ENCODE peak calls at places on chromosomes 13 and 19, in seven cellular contexts. One of them, this sample, is unnamed.

GRCh38 chr13:114067381-114067885 is 65.0 kb downstream of the RASA3 start:
- DNase-seq in GM20000: peak
- DNase-seq in AG04450: no peak
- DNase-seq in fibroblast of villous mesenchyme: peak
- DNase-seq in amygdala: no peak
- DNase-seq in left ventricle myocardium inferior: no peak
- DNase-seq in stomach: no peak
- DNase-seq in this sample: no peak

GRCh38 chr19:50459067-50459456 is 17.2 kb upstream of the EMC10 start:
- DNase-seq in amygdala: no peak
- DNase-seq in AG04450: no peak
- DNase-seq in fibroblast of villous mesenchyme: no peak
- DNase-seq in left ventricle myocardium inferior: no peak
- DNase-seq in stomach: no peak
- DNase-seq in GM20000: no peak
- DNase-seq in this sample: no peak

GRCh38 chr13:31361673-31362072 is 161.9 kb downstream of the B3GLCT start:
- DNase-seq in AG04450: no peak
- DNase-seq in amygdala: no peak
- DNase-seq in fibroblast of villous mesenchyme: peak
- DNase-seq in stomach: no peak
- DNase-seq in left ventricle myocardium inferior: no peak
- DNase-seq in GM20000: no peak
- DNase-seq in this sample: no peak

GRCh38 chr19:5156231-5156986 is 184.2 kb downstream of the PTPRS start:
- DNase-seq in amygdala: no peak
- DNase-seq in GM20000: no peak
- DNase-seq in fibroblast of villous mesenchyme: peak
- DNase-seq in left ventricle myocardium inferior: no peak
- DNase-seq in AG04450: no peak
- DNase-seq in stomach: no peak
- DNase-seq in this sample: no peak

GRCh38 chr19:6362024-6362344 is 653 bp downstream of the CLPP start:
- DNase-seq in GM20000: no peak
- DNase-seq in left ventricle myocardium inferior: no peak
- DNase-seq in AG04450: no peak
- DNase-seq in fibroblast of villous mesenchyme: peak
- DNase-seq in amygdala: no peak
- DNase-seq in stomach: peak
- DNase-seq in this sample: no peak

GRCh38 chr13:110388141-110388943 is 81.3 kb downstream of the COL4A2 start:
- DNase-seq in amygdala: no peak
- DNase-seq in stomach: no peak
- DNase-seq in GM20000: no peak
- DNase-seq in AG04450: no peak
- DNase-seq in fibroblast of villous mesenchyme: peak
- DNase-seq in left ventricle myocardium inferior: no peak
- DNase-seq in this sample: no peak

GRCh38 chr13:90792335-90792734 is 555.2 kb upstream of the MIR17HG start:
- DNase-seq in fibroblast of villous mesenchyme: no peak
- DNase-seq in left ventricle myocardium inferior: no peak
- DNase-seq in AG04450: no peak
- DNase-seq in amygdala: no peak
- DNase-seq in stomach: no peak
- DNase-seq in GM20000: no peak
- DNase-seq in this sample: no peak

GRCh38 chr13:24618219-24618955 is 61.8 kb upstream of the ATP12A start:
- DNase-seq in AG04450: no peak
- DNase-seq in fibroblast of villous mesenchyme: no peak
- DNase-seq in GM20000: peak
- DNase-seq in stomach: peak
- DNase-seq in amygdala: no peak
- DNase-seq in left ventricle myocardium inferior: no peak
- DNase-seq in this sample: no peak

GRCh38 chr19:49056101-49056901 is 1.2 kb downstream of the CGB7 start:
- DNase-seq in GM20000: peak
- DNase-seq in fibroblast of villous mesenchyme: peak
- DNase-seq in stomach: peak
- DNase-seq in AG04450: no peak
- DNase-seq in left ventricle myocardium inferior: peak
- DNase-seq in amygdala: no peak
- DNase-seq in this sample: no peak

GRCh38 chr19:17806945-17807344 is 12.0 kb downstream of the B3GNT3 start:
- DNase-seq in AG04450: no peak
- DNase-seq in fibroblast of villous mesenchyme: no peak
- DNase-seq in stomach: no peak
- DNase-seq in GM20000: no peak
- DNase-seq in left ventricle myocardium inferior: no peak
- DNase-seq in amygdala: no peak
- DNase-seq in this sample: no peak

GRCh38 chr13:98842858-98843481 is 90.5 kb upstream of the SLC15A1 start:
- DNase-seq in left ventricle myocardium inferior: peak
- DNase-seq in fibroblast of villous mesenchyme: peak
- DNase-seq in AG04450: peak
- DNase-seq in stomach: peak
- DNase-seq in GM20000: peak
- DNase-seq in amygdala: peak
- DNase-seq in this sample: peak

GRCh38 chr13:87344176-87344575 is 327.0 kb upstream of the SLITRK5 start:
- DNase-seq in GM20000: no peak
- DNase-seq in AG04450: no peak
- DNase-seq in stomach: no peak
- DNase-seq in amygdala: no peak
- DNase-seq in left ventricle myocardium inferior: no peak
- DNase-seq in fibroblast of villous mesenchyme: no peak
- DNase-seq in this sample: no peak

GRCh38 chr13:69324109-69324886 is 783.3 kb upstream of the ATXN8OS start:
- DNase-seq in fibroblast of villous mesenchyme: no peak
- DNase-seq in amygdala: no peak
- DNase-seq in GM20000: no peak
- DNase-seq in AG04450: no peak
- DNase-seq in stomach: no peak
- DNase-seq in left ventricle myocardium inferior: no peak
- DNase-seq in this sample: no peak

GRCh38 chr19:35995655-35995993 is 636 bp downstream of the SDHAF1 start:
- DNase-seq in stomach: no peak
- DNase-seq in GM20000: peak
- DNase-seq in AG04450: no peak
- DNase-seq in left ventricle myocardium inferior: peak
- DNase-seq in fibroblast of villous mesenchyme: peak
- DNase-seq in amygdala: no peak
- DNase-seq in this sample: no peak

GRCh38 chr13:35471466-35472307 is 4.8 kb downstream of the MAB21L1 start:
- DNase-seq in stomach: no peak
- DNase-seq in left ventricle myocardium inferior: no peak
- DNase-seq in amygdala: no peak
- DNase-seq in GM20000: no peak
- DNase-seq in AG04450: no peak
- DNase-seq in fibroblast of villous mesenchyme: no peak
- DNase-seq in this sample: no peak

GRCh38 chr19:33434886-33435705 is 61.6 kb downstream of the CEBPG start:
- DNase-seq in amygdala: no peak
- DNase-seq in fibroblast of villous mesenchyme: peak
- DNase-seq in stomach: no peak
- DNase-seq in GM20000: no peak
- DNase-seq in left ventricle myocardium inferior: peak
- DNase-seq in AG04450: no peak
- DNase-seq in this sample: no peak

GRCh38 chr13:69553976-69554375 is 553.6 kb upstream of the ATXN8OS start:
- DNase-seq in fibroblast of villous mesenchyme: no peak
- DNase-seq in amygdala: no peak
- DNase-seq in GM20000: no peak
- DNase-seq in left ventricle myocardium inferior: no peak
- DNase-seq in stomach: no peak
- DNase-seq in AG04450: no peak
- DNase-seq in this sample: no peak

GRCh38 chr13:82791035-82791434 is 1091.2 kb downstream of the SLITRK1 start:
- DNase-seq in AG04450: no peak
- DNase-seq in left ventricle myocardium inferior: no peak
- DNase-seq in GM20000: no peak
- DNase-seq in amygdala: no peak
- DNase-seq in stomach: no peak
- DNase-seq in fibroblast of villous mesenchyme: no peak
- DNase-seq in this sample: no peak

GRCh38 chr19:39738809-39739208 is 980 bp upstream of the CLC start:
- DNase-seq in AG04450: no peak
- DNase-seq in GM20000: no peak
- DNase-seq in fibroblast of villous mesenchyme: no peak
- DNase-seq in stomach: no peak
- DNase-seq in amygdala: no peak
- DNase-seq in left ventricle myocardium inferior: no peak
- DNase-seq in this sample: no peak

GRCh38 chr13:95033890-95034289 is 267.4 kb downstream of the ABCC4 start:
- DNase-seq in fibroblast of villous mesenchyme: no peak
- DNase-seq in stomach: no peak
- DNase-seq in left ventricle myocardium inferior: no peak
- DNase-seq in AG04450: no peak
- DNase-seq in amygdala: no peak
- DNase-seq in GM20000: peak
- DNase-seq in this sample: no peak

GRCh38 chr19:45097776-45098520 is 5.0 kb downstream of the PPP1R37 start:
- DNase-seq in left ventricle myocardium inferior: peak
- DNase-seq in stomach: peak
- DNase-seq in AG04450: peak
- DNase-seq in GM20000: no peak
- DNase-seq in amygdala: peak
- DNase-seq in fibroblast of villous mesenchyme: peak
- DNase-seq in this sample: no peak

GRCh38 chr19:34319785-34320184 is 45.2 kb upstream of the GPI start:
- DNase-seq in AG04450: no peak
- DNase-seq in GM20000: no peak
- DNase-seq in amygdala: no peak
- DNase-seq in fibroblast of villous mesenchyme: no peak
- DNase-seq in stomach: no peak
- DNase-seq in left ventricle myocardium inferior: no peak
- DNase-seq in this sample: no peak

GRCh38 chr13:53622431-53622830 is 593.8 kb downstream of the OLFM4 start:
- DNase-seq in GM20000: no peak
- DNase-seq in AG04450: no peak
- DNase-seq in left ventricle myocardium inferior: no peak
- DNase-seq in stomach: no peak
- DNase-seq in fibroblast of villous mesenchyme: no peak
- DNase-seq in amygdala: no peak
- DNase-seq in this sample: no peak

GRCh38 chr13:110716235-110716505 is 2.7 kb downstream of the ING1 start:
- DNase-seq in fibroblast of villous mesenchyme: peak
- DNase-seq in stomach: peak
- DNase-seq in GM20000: no peak
- DNase-seq in left ventricle myocardium inferior: no peak
- DNase-seq in amygdala: peak
- DNase-seq in AG04450: no peak
- DNase-seq in this sample: no peak

GRCh38 chr19:9878511-9879196 is 43.5 kb downstream of the PIN1 start:
- DNase-seq in GM20000: no peak
- DNase-seq in stomach: no peak
- DNase-seq in fibroblast of villous mesenchyme: peak
- DNase-seq in left ventricle myocardium inferior: no peak
- DNase-seq in AG04450: no peak
- DNase-seq in amygdala: no peak
- DNase-seq in this sample: no peak

This sample was measured in keratinocyte.